ENCODE peak calls at places on chromosomes 11 and 22, in ten cellular contexts. P, Q, V, X, H, G, L, S, E and I are unnamed samples.

GRCh38 chr11:75762885-75763284 is 5.7 kb upstream of the DGAT2 start:
- DNase-seq in P (no peak), Q (no peak), V (no peak), X (peak; percentile 64), H (no peak), G (no peak), L (no peak), S (no peak), E (peak; percentile 69), I (no peak)

GRCh38 chr11:10770626-10771254 is 19.7 kb downstream of the CTR9 start:
- DNase-seq in P (peak; percentile 67), Q (no peak), V (peak; percentile 26), X (peak; percentile 59), H (peak; percentile 16), G (no peak), L (peak; percentile 21), S (no peak), E (peak; percentile 50), I (no peak)

GRCh38 chr11:93724090-93724489 is 17.2 kb downstream of the TAF1D start:
- DNase-seq in P (no peak), Q (no peak), V (no peak), X (no peak), H (no peak), G (no peak), L (no peak), S (no peak), E (no peak), I (no peak)

GRCh38 chr11:69892237-69892985 is 73.2 kb upstream of the FGF3 start:
- DNase-seq in P (no peak), Q (peak; percentile 7), V (no peak), X (no peak), H (no peak), G (no peak), L (no peak), S (no peak), E (no peak), I (no peak)

GRCh38 chr11:12890476-12890875 is 118.6 kb upstream of the RASSF10 start:
- DNase-seq in P (no peak), Q (no peak), V (no peak), X (peak; percentile 34), H (no peak), G (no peak), L (no peak), S (no peak), E (peak; percentile 55), I (no peak)

GRCh38 chr22:29225422-29226090 is 19.9 kb downstream of the EMID1 start:
- DNase-seq in P (no peak), Q (peak; percentile 69), V (no peak), X (no peak), H (no peak), G (no peak), L (peak; percentile 1), S (no peak), E (peak; percentile 35), I (no peak)

GRCh38 chr22:26364066-26365015 is 64.7 kb upstream of the ASPHD2 start:
- DNase-seq in P (peak; percentile 93), Q (peak; percentile 61), V (peak; percentile 21), X (peak; percentile 83), H (peak; percentile 41), G (peak; percentile 2), L (peak; percentile 57), S (peak; percentile 22), E (peak; percentile 88), I (no peak)

GRCh38 chr11:116928102-116928777 is 90.8 kb upstream of the APOA1 start:
- DNase-seq in P (peak; percentile 93), Q (no peak), V (no peak), X (no peak), H (no peak), G (no peak), L (no peak), S (peak; percentile 8), E (peak; percentile 13), I (no peak)

GRCh38 chr11:63866211-63866610 is 27.3 kb downstream of the MARK2 start:
- DNase-seq in P (peak; percentile 48), Q (peak; percentile 69), V (no peak), X (peak; percentile 64), H (peak; percentile 72), G (peak; percentile 36), L (no peak), S (peak; percentile 51), E (peak; percentile 77), I (no peak)

GRCh38 chr22:50247748-50248147 is 2.9 kb upstream of the TUBGCP6 start:
- DNase-seq in P (peak; percentile 90), Q (peak; percentile 58), V (no peak), X (peak; percentile 40), H (no peak), G (no peak), L (peak; percentile 46), S (peak; percentile 66), E (peak; percentile 71), I (no peak)

GRCh38 chr11:7543302-7543701 is 29.5 kb downstream of the PPFIBP2 start:
- DNase-seq in P (no peak), Q (no peak), V (no peak), X (no peak), H (no peak), G (no peak), L (no peak), S (no peak), E (no peak), I (no peak)

GRCh38 chr11:35013514-35014191 is 97.2 kb downstream of the PDHX start:
- DNase-seq in P (no peak), Q (no peak), V (no peak), X (no peak), H (peak; percentile 9), G (no peak), L (no peak), S (peak; percentile 18), E (peak; percentile 41), I (no peak)

GRCh38 chr22:25882366-25882765 is 140.4 kb downstream of the MYO18B start:
- DNase-seq in P (no peak), Q (no peak), V (no peak), X (no peak), H (no peak), G (no peak), L (no peak), S (no peak), E (no peak), I (no peak)

GRCh38 chr22:49381595-49382450 is 445.9 kb downstream of the BRD1 start:
- DNase-seq in P (no peak), Q (no peak), V (no peak), X (no peak), H (no peak), G (no peak), L (no peak), S (no peak), E (no peak), I (no peak)

GRCh38 chr11:1570531-1570895 is 1.6 kb downstream of the DUSP8 start:
- DNase-seq in P (no peak), Q (no peak), V (no peak), X (no peak), H (no peak), G (no peak), L (no peak), S (no peak), E (no peak), I (no peak)

GRCh38 chr22:41092847-41093371 is 517 bp downstream of the EP300 start:
- DNase-seq in P (peak; percentile 69), Q (no peak), V (no peak), X (peak; percentile 46), H (no peak), G (peak; percentile 6), L (no peak), S (no peak), E (peak; percentile 23), I (no peak)

GRCh38 chr22:44312766-44313165 is at the start of gene SHISAL1:
- DNase-seq in P (no peak), Q (no peak), V (no peak), X (no peak), H (no peak), G (no peak), L (no peak), S (no peak), E (peak; percentile 50), I (no peak)

GRCh38 chr11:34208266-34209135 is 103.1 kb downstream of the NAT10 start:
- DNase-seq in P (no peak), Q (no peak), V (no peak), X (peak; percentile 59), H (no peak), G (no peak), L (no peak), S (no peak), E (peak; percentile 32), I (no peak)

GRCh38 chr22:50261615-50262459 is at the start of gene MAPK12:
- DNase-seq in P (peak; percentile 48), Q (peak; percentile 67), V (no peak), X (no peak), H (no peak), G (no peak), L (no peak), S (no peak), E (peak; percentile 64), I (no peak)

GRCh38 chr22:44286673-44287072 is 26.1 kb downstream of the SHISAL1 start:
- DNase-seq in P (no peak), Q (no peak), V (no peak), X (no peak), H (no peak), G (no peak), L (no peak), S (no peak), E (no peak), I (no peak)

GRCh38 chr22:29481265-29482000 is 1.4 kb downstream of the NEFH start:
- DNase-seq in P (no peak), Q (no peak), V (no peak), X (no peak), H (no peak), G (no peak), L (no peak), S (no peak), E (no peak), I (no peak)

GRCh38 chr22:24994070-24994763 is 41.7 kb downstream of the KIAA1671 start:
- DNase-seq in P (no peak), Q (no peak), V (no peak), X (peak; percentile 62), H (peak; percentile 33), G (no peak), L (peak; percentile 82), S (no peak), E (no peak), I (no peak)